ENCODE peak calls at places on chromosomes 16 and 17, in six cellular contexts. One of them, this sample, is unnamed.
A peak's percentile ranks its signal among the peaks of the same experiment; 100 is the strongest.

GRCh38 chr17:71361691-71362450 is 758.9 kb upstream of the SOX9 start:
- DNase-seq in HCT116: no peak
- DNase-seq in hepatocyte: no peak
- DNase-seq in GM23248: peak; percentile 67
- DNase-seq in A673: peak; percentile 5
- DNase-seq in K562: no peak
- DNase-seq in this sample: no peak

GRCh38 chr16:89522287-89522686 is 14.1 kb downstream of the SPG7 start:
- DNase-seq in K562: no peak
- DNase-seq in A673: no peak
- DNase-seq in hepatocyte: no peak
- DNase-seq in HCT116: no peak
- DNase-seq in GM23248: no peak
- DNase-seq in this sample: no peak

GRCh38 chr16:4426021-4426684 is 485 bp downstream of the DNAJA3 start:
- DNase-seq in hepatocyte: peak; percentile 67
- DNase-seq in HCT116: no peak
- DNase-seq in GM23248: peak; percentile 50
- DNase-seq in K562: no peak
- DNase-seq in A673: no peak
- DNase-seq in this sample: peak; percentile 85

GRCh38 chr17:68089881-68090280 is 54.3 kb downstream of the KPNA2 start:
- DNase-seq in A673: peak; percentile 76
- DNase-seq in K562: no peak
- DNase-seq in HCT116: peak; percentile 72
- DNase-seq in hepatocyte: peak; percentile 39
- DNase-seq in GM23248: peak; percentile 29
- DNase-seq in this sample: peak; percentile 80

GRCh38 chr17:11515901-11516300 is 82.4 kb upstream of the DNAH9 start:
- DNase-seq in K562: no peak
- DNase-seq in HCT116: no peak
- DNase-seq in hepatocyte: no peak
- DNase-seq in A673: peak; percentile 97
- DNase-seq in GM23248: no peak
- DNase-seq in this sample: no peak

GRCh38 chr17:68398731-68399637 is 58.3 kb downstream of the WIPI1 start:
- DNase-seq in hepatocyte: peak; percentile 80
- DNase-seq in HCT116: peak; percentile 72
- DNase-seq in GM23248: peak; percentile 89
- DNase-seq in A673: peak; percentile 40
- DNase-seq in K562: peak; percentile 76
- DNase-seq in this sample: peak; percentile 91

GRCh38 chr17:57817299-57817698 is 32.5 kb downstream of the MRPS23 start:
- DNase-seq in K562: no peak
- DNase-seq in HCT116: no peak
- DNase-seq in A673: no peak
- DNase-seq in hepatocyte: no peak
- DNase-seq in GM23248: no peak
- DNase-seq in this sample: no peak

GRCh38 chr17:19346351-19347255 is 15.9 kb downstream of the B9D1 start:
- DNase-seq in K562: peak; percentile 70
- DNase-seq in hepatocyte: peak; percentile 84
- DNase-seq in HCT116: peak; percentile 23
- DNase-seq in A673: peak; percentile 88
- DNase-seq in GM23248: peak; percentile 95
- DNase-seq in this sample: peak; percentile 74

GRCh38 chr16:66278604-66279262 is 87.8 kb upstream of the CDH5 start:
- DNase-seq in K562: no peak
- DNase-seq in hepatocyte: no peak
- DNase-seq in GM23248: no peak
- DNase-seq in A673: no peak
- DNase-seq in HCT116: no peak
- DNase-seq in this sample: no peak

GRCh38 chr16:265711-266110 is 10.0 kb downstream of the RGS11 start:
- DNase-seq in HCT116: no peak
- DNase-seq in A673: no peak
- DNase-seq in hepatocyte: no peak
- DNase-seq in K562: no peak
- DNase-seq in GM23248: no peak
- DNase-seq in this sample: no peak

GRCh38 chr16:2250652-2251280 is 621 bp downstream of the ECI1 start:
- DNase-seq in hepatocyte: no peak
- DNase-seq in K562: no peak
- DNase-seq in A673: peak; percentile 43
- DNase-seq in GM23248: peak; percentile 50
- DNase-seq in HCT116: no peak
- DNase-seq in this sample: no peak

GRCh38 chr17:9912146-9913099 is 7.4 kb upstream of the RCVRN start:
- DNase-seq in hepatocyte: no peak
- DNase-seq in GM23248: peak; percentile 40
- DNase-seq in HCT116: no peak
- DNase-seq in K562: no peak
- DNase-seq in A673: no peak
- DNase-seq in this sample: no peak

GRCh38 chr17:79007504-79008381 is 1.8 kb downstream of the CANT1 start:
- DNase-seq in K562: no peak
- DNase-seq in hepatocyte: peak; percentile 3
- DNase-seq in HCT116: no peak
- DNase-seq in A673: no peak
- DNase-seq in GM23248: peak; percentile 16
- DNase-seq in this sample: no peak

GRCh38 chr16:58511933-58512815 is 3.1 kb upstream of the SETD6 start:
- DNase-seq in K562: peak; percentile 58
- DNase-seq in A673: peak; percentile 78
- DNase-seq in hepatocyte: peak; percentile 80
- DNase-seq in HCT116: no peak
- DNase-seq in GM23248: peak; percentile 72
- DNase-seq in this sample: peak; percentile 75

GRCh38 chr17:72270530-72270929 is 149.7 kb downstream of the SOX9 start:
- DNase-seq in HCT116: no peak
- DNase-seq in K562: no peak
- DNase-seq in A673: peak; percentile 64
- DNase-seq in GM23248: peak; percentile 71
- DNase-seq in hepatocyte: no peak
- DNase-seq in this sample: no peak

GRCh38 chr17:75888484-75888883 is 8.3 kb downstream of the TRIM65 start:
- DNase-seq in A673: no peak
- DNase-seq in HCT116: no peak
- DNase-seq in hepatocyte: no peak
- DNase-seq in GM23248: no peak
- DNase-seq in K562: no peak
- DNase-seq in this sample: no peak

GRCh38 chr16:16797239-16797638 is 418.3 kb downstream of the NPIPA7 start:
- DNase-seq in K562: no peak
- DNase-seq in hepatocyte: peak; percentile 21
- DNase-seq in HCT116: no peak
- DNase-seq in A673: peak; percentile 1
- DNase-seq in GM23248: no peak
- DNase-seq in this sample: no peak

GRCh38 chr17:41907633-41908539 is 10.9 kb downstream of the ACLY start:
- DNase-seq in GM23248: peak; percentile 44
- DNase-seq in A673: no peak
- DNase-seq in hepatocyte: peak; percentile 85
- DNase-seq in K562: no peak
- DNase-seq in HCT116: no peak
- DNase-seq in this sample: peak; percentile 97

GRCh38 chr17:29399634-29400033 is 9.5 kb downstream of the TAOK1 start:
- DNase-seq in K562: no peak
- DNase-seq in A673: no peak
- DNase-seq in hepatocyte: no peak
- DNase-seq in HCT116: no peak
- DNase-seq in GM23248: no peak
- DNase-seq in this sample: no peak

GRCh38 chr16:73713817-73714495 is 582.7 kb upstream of the PSMD7 start:
- DNase-seq in K562: peak; percentile 30
- DNase-seq in GM23248: peak; percentile 32
- DNase-seq in hepatocyte: peak; percentile 53
- DNase-seq in HCT116: peak; percentile 27
- DNase-seq in A673: peak; percentile 60
- DNase-seq in this sample: peak; percentile 42

DNA sequence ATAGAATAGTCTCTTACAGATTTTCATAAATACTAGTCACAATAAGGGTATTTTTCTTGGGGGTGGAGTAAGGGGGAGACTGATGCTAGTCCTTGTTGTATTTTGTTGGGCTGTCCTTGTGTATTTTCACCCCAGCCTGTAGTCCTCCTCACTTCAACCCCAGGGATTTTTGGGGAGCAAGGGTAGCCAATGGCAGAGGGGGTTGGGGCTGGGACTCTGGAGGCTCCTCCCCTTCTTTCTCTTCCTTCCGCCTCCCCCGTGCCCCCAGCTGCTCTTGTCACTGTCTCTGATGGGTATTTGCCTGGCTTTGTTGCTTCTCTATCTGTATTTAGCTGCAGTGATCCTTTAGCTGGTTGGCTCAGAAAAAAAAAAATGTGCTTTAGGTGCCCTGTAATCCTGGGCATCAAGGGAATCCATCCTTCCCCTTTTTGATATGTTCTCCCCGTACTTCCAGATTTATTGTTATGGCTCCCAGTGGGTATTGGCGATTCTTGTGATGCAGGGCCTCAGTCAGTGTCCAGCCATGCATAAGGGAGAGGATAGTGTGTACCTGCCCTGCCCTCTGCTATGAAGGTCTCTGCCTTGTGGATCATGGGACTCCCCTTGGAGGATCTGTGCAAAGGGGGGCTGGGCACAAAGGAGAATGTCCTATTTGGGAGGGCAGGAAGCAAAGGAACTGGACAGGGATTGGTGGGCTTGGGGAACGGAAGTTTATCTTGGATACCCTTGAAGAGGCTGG is 16.5 kb downstream of the SNF8 start:
- DNase-seq in A673: no peak
- DNase-seq in HCT116: no peak
- DNase-seq in hepatocyte: no peak
- DNase-seq in GM23248: no peak
- DNase-seq in K562: peak; percentile 57
- DNase-seq in this sample: no peak
- TF ChIP-seq EZH2 in A673: no peak
- TF ChIP-seq EZH2 in HCT116: no peak
- TF ChIP-seq EZH2 in hepatocyte: no peak
- TF ChIP-seq EZH2 in GM23248: no peak
- TF ChIP-seq EZH2 in K562: no peak
- TF ChIP-seq EZH2 in this sample: no peak

GRCh38 chr16:10741844-10742243 is 1.8 kb upstream of the NUBP1 start:
- DNase-seq in K562: no peak
- DNase-seq in GM23248: no peak
- DNase-seq in A673: no peak
- DNase-seq in hepatocyte: no peak
- DNase-seq in HCT116: no peak
- DNase-seq in this sample: no peak
- TF ChIP-seq EZH2 in K562: no peak
- TF ChIP-seq EZH2 in GM23248: no peak
- TF ChIP-seq EZH2 in A673: no peak
- TF ChIP-seq EZH2 in hepatocyte: no peak
- TF ChIP-seq EZH2 in HCT116: no peak
- TF ChIP-seq EZH2 in this sample: no peak

GRCh38 chr17:81902023-81902652 is at the start of gene NPB:
- DNase-seq in A673: peak; percentile 57
- DNase-seq in HCT116: no peak
- DNase-seq in GM23248: peak; percentile 51
- DNase-seq in K562: peak; percentile 65
- DNase-seq in hepatocyte: peak; percentile 68
- DNase-seq in this sample: no peak

GRCh38 chr17:81903415-81903831 is 1.4 kb downstream of the NPB start:
- DNase-seq in K562: no peak
- DNase-seq in HCT116: no peak
- DNase-seq in A673: no peak
- DNase-seq in hepatocyte: no peak
- DNase-seq in GM23248: no peak
- DNase-seq in this sample: no peak

GRCh38 chr17:81903896-81904599 is 2.0 kb downstream of the NPB start:
- DNase-seq in GM23248: no peak
- DNase-seq in A673: no peak
- DNase-seq in hepatocyte: no peak
- DNase-seq in K562: no peak
- DNase-seq in HCT116: no peak
- DNase-seq in this sample: no peak

GRCh38 chr17:81901167-81902022 is 643 bp upstream of the NPB start:
- DNase-seq in GM23248: no peak
- DNase-seq in K562: no peak
- DNase-seq in A673: no peak
- DNase-seq in hepatocyte: no peak
- DNase-seq in HCT116: no peak
- DNase-seq in this sample: no peak

DNA sequence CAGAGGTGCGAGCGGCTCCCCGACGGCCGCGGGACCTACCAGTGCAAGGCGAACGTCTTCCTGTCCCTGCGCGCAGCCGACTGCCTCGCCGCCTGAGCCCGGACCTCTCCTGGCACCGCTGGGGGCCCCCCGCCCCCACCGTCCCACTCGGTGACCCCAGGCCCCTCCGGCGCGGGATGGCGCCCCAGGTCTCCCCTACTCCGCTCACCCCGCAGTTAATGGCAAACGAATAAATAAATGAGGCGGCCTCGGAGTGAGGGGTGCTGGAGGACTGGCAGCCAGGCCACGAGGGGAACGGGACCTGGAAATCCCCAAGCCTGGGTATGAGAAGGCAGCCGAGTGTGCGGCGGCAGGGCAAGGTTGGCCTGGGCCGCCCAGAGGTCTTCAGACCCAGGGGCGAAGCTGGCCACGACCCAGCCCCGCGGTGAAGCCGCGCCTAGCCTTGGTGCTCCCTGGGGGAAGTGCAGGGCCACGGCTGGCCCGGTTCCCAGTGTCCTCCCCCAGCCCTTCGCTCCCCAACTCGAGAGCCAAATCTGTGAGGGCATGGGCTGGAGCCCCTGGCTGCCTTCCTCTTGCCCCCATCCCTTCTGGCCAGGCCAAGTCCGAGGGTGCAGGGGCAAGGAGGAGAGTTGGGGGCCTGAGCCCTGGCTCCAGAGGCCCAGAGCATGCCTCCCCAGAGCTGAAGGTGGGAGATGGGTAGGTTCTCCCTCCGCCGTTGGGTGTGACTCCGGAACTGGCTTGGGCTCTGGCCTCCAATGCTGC is 796 bp downstream of the NPB start:
- DNase-seq in A673: no peak
- DNase-seq in GM23248: no peak
- DNase-seq in HCT116: no peak
- DNase-seq in hepatocyte: no peak
- DNase-seq in K562: peak; percentile 19
- DNase-seq in this sample: no peak
- TF ChIP-seq EZH2 in A673: no peak
- TF ChIP-seq EZH2 in GM23248: no peak
- TF ChIP-seq EZH2 in HCT116: no peak
- TF ChIP-seq EZH2 in hepatocyte: peak; percentile 11
- TF ChIP-seq EZH2 in K562: no peak
- TF ChIP-seq EZH2 in this sample: no peak

DNA sequence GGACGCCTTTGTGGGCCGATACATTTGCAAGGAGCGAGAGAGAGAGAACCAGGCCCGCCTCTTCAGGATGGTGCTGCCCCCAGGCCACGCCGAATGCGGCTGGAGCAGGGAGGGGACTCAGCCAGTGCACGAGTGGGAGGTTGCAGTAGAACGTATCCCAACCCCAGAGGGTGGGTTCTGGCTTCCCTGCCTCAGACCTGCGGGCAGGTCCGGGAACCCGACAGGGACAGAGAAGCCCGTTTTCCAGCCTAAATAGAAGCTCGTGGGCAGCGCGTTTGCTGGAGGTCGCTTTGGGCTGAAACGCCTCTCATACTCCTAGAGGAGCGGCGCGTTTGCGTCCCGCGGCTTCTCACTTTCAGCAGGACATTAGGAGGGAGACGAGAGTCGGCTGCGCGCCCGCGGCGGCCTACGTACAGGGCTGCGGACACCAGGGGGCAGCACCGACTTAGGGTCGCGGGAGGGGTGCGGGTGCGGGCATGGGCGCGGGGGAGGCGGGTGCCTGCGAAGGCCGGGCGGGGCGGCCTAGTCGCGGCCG is 11.0 kb downstream of the TBX2 start:
- DNase-seq in K562: no peak
- DNase-seq in A673: peak; percentile 86
- DNase-seq in HCT116: no peak
- DNase-seq in hepatocyte: peak; percentile 93
- DNase-seq in GM23248: peak; percentile 75
- DNase-seq in this sample: no peak
- TF ChIP-seq EZH2 in K562: no peak
- TF ChIP-seq EZH2 in A673: no peak
- TF ChIP-seq EZH2 in HCT116: no peak
- TF ChIP-seq EZH2 in hepatocyte: no peak
- TF ChIP-seq EZH2 in GM23248: no peak
- TF ChIP-seq EZH2 in this sample: no peak

This sample was measured in HepG2.